ENCODE peak calls at places on chromosomes 4 and X, in four cellular contexts. G, L, H and B are unnamed samples.

GRCh38 chrX:122055979-122056715 is 1008.7 kb downstream of the GLUD2 start:
- DNase-seq in G (no peak), H (no peak), L (no peak), B (no peak)

GRCh38 chrX:20971250-20971649 is 403.0 kb upstream of the CNKSR2 start:
- DNase-seq in G (no peak), H (no peak), L (no peak), B (no peak)

GRCh38 chrX:69016220-69016941 is 148.9 kb downstream of the PJA1 start:
- DNase-seq in L (no peak), H (no peak), G (no peak), B (peak; percentile 45)

GRCh38 chr4:31657859-31658258 is 937.7 kb downstream of the PCDH7 start:
- DNase-seq in G (peak; percentile 13), H (no peak), L (no peak), B (no peak)

GRCh38 chr4:13348216-13348615 is 135.9 kb downstream of the RAB28 start:
- DNase-seq in H (no peak), L (no peak), G (no peak), B (no peak)

GRCh38 chr4:12138478-12138877 is 709.8 kb upstream of the HS3ST1 start:
- DNase-seq in L (no peak), G (no peak), H (no peak), B (no peak)

GRCh38 chr4:26260571-26260970 is 60.2 kb upstream of the RBPJ start:
- DNase-seq in H (no peak), G (no peak), L (no peak), B (no peak)

GRCh38 chr4:19655666-19656065 is 596.0 kb upstream of the SLIT2 start:
- DNase-seq in L (no peak), G (no peak), H (no peak), B (peak; percentile 50)

GRCh38 chr4:122602277-122603142 is 18.4 kb downstream of the IL21 start:
- DNase-seq in L (no peak), G (peak; percentile 54), H (peak; percentile 37), B (peak; percentile 4)

GRCh38 chrX:24341795-24342194 is 18.6 kb upstream of the SUPT20HL1 start:
- DNase-seq in G (peak; percentile 81), L (no peak), H (no peak), B (no peak)

GRCh38 chr4:44629280-44629866 is 22.1 kb downstream of the YIPF7 start:
- DNase-seq in G (peak; percentile 43), L (peak; percentile 12), H (peak; percentile 66), B (peak; percentile 62)

GRCh38 chr4:112213850-112214249 is 17.7 kb upstream of the AP1AR start:
- DNase-seq in L (no peak), H (no peak), G (peak; percentile 90), B (peak; percentile 73)

GRCh38 chr4:144709793-144710525 is 64.0 kb downstream of the HHIP start:
- DNase-seq in H (no peak), G (peak; percentile 66), L (no peak), B (peak; percentile 4)

GRCh38 chr4:14620567-14621138 is 381.6 kb upstream of the CPEB2 start:
- DNase-seq in G (no peak), L (no peak), H (peak; percentile 51), B (no peak)

GRCh38 chr4:153467154-153467896 is 1.2 kb downstream of the TMEM131L start:
- DNase-seq in H (peak; percentile 44), G (no peak), L (peak; percentile 88), B (peak; percentile 83)

GRCh38 chrX:39577206-39577605 is 520.6 kb downstream of the BCOR start:
- DNase-seq in L (no peak), G (no peak), H (no peak), B (no peak)

GRCh38 chr4:98606879-98607278 is 51.5 kb downstream of the TSPAN5 start:
- DNase-seq in L (no peak), G (no peak), H (no peak), B (no peak)

GRCh38 chr4:87916636-87917035 is 58.9 kb upstream of the SPP1 start:
- DNase-seq in L (no peak), G (no peak), H (no peak), B (no peak)

GRCh38 chr4:56930638-56931037 is 22.9 kb downstream of the REST start:
- DNase-seq in H (no peak), L (no peak), G (no peak), B (no peak)

GRCh38 chrX:154698630-154699248 is 45.4 kb upstream of the CTAG2 start:
- DNase-seq in L (no peak), G (no peak), H (no peak), B (no peak)

GRCh38 chrX:137427813-137428212 is 138.1 kb upstream of the ZIC3 start:
- DNase-seq in H (peak; percentile 32), L (no peak), G (no peak), B (peak; percentile 79)

GRCh38 chrX:18227458-18227857 is 6.8 kb upstream of the BEND2 start:
- DNase-seq in H (no peak), L (no peak), G (no peak), B (no peak)

GRCh38 chr4:184288451-184289178 is 70.9 kb upstream of the ENPP6 start:
- DNase-seq in H (no peak), L (peak; percentile 91), G (no peak), B (peak; percentile 54)

GRCh38 chr4:72390409-72390808 is 178.6 kb downstream of the ADAMTS3 start:
- DNase-seq in L (no peak), G (peak; percentile 67), H (no peak), B (peak; percentile 30)

DNA sequence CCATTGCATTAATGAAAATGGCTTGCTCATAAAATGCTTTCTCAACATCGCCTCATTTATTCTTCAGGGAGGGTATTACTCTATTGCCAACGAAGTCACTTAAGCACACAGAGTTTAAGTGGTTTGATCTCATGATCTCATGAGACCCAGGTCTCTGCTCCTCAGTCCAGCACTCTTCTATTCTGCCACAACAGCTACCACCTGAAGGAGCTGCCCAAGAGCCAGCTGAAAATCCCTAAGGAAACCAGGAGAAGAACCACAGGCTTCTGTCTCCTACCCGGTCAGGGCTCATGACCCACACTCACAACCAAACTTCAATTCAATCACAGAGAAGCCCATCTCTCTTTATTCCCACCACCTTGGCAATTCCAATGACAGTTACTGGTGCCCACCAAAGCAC is 85.5 kb upstream of the GPM6B start:
- DNase-seq in H (no peak), G (no peak), L (no peak), B (no peak)
- H3K27ac ChIP-seq in H (no peak overlapping the region), G (no peak overlapping the region), L (no peak overlapping the region), B (no peak overlapping the region)

GRCh38 chr4:145939241-145939640 is 618 bp upstream of the ZNF827 start:
- DNase-seq in G (peak; percentile 26), L (no peak), H (no peak), B (peak; percentile 26)
- H3K4me2 ChIP-seq in G (peak overlapping the region; percentile 75), L (peak overlapping the region; percentile 26), H (peak overlapping the region; percentile 94), B (peak overlapping the region; percentile 87)

GRCh38 chrX:9534686-9535085 is 69.8 kb downstream of the TBL1X start:
- DNase-seq in L (no peak), G (peak; percentile 19), H (peak; percentile 43), B (no peak)
- H3K27ac ChIP-seq in L (no peak overlapping the region), G (no peak overlapping the region), H (peak overlapping the region; percentile 89), B (peak overlapping the region; percentile 77)

DNA sequence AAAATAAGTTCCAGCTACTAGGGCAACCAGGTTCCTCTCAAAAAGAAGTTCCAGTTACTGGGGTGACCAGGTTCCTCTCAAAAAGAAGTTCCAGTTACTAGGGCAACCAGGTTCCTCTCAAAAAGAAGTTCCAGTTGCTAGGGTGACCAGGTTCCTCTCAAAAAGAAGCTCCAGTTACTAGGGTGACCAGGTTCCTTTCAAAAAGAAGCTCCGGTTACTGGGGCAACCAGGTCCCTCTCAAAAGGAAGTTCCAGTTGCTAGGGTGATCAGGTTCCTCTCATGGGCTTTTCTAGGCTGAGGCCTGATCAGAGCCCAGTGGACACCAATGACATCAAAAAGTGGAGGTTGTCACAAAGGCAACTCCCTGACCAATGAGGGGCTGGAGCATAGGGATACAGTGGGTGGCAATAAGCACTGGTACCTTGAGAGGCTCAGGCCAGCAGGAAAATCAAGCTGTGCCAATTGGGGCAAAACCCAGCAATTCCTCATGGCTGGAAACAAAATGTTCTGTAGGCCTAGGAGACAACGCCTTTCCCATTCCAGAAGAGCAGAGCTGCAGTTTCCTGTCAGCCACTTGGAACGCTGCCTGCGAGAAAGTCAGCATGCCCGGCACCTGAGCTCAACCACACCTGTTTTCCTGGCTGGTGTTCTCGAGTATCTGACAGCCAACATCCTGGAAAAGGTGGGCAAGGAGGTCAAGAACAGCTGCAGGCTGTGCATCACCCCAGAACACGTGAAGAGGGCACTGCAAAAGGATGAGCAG is 12.3 kb upstream of the SYTL5 start:
- DNase-seq in H (peak; percentile 70), G (no peak), L (peak; percentile 30), B (no peak)
- H3K4me2 ChIP-seq in H (no peak overlapping the region), G (no peak overlapping the region), L (no peak overlapping the region), B (no peak overlapping the region)

DNA sequence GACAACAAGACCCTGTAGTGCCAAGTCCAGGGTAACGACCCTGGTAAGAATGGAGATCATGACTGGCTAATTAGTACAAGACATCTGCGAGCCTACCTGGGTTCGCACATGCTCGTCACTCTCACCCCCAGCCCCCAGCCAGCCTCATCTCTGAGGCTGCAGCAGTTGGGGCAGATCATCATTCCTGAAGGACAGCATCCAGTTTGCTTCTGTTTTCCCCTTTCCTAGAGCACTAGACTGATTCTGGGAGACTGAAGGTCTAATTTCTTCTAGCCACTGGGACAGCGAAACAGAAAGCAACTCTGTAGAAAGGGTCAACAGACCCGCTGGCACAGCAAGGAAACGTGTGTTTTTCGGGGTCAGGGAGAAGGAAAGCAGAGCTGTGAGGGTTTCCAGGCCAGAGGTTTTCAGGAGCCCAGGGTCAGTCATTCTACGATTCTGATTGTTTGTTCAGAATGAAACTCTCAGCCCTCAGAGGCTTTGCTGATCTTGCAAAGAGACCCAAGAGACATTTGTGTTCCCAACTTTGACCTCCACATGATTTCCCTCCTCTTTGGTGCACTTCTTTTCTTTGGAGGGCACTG is 343.1 kb upstream of the NOCT start:
- DNase-seq in G (no peak), L (peak; percentile 19), H (no peak), B (no peak)
- H3K27ac ChIP-seq in G (no peak overlapping the region), L (no peak overlapping the region), H (no peak overlapping the region), B (no peak overlapping the region)

DNA sequence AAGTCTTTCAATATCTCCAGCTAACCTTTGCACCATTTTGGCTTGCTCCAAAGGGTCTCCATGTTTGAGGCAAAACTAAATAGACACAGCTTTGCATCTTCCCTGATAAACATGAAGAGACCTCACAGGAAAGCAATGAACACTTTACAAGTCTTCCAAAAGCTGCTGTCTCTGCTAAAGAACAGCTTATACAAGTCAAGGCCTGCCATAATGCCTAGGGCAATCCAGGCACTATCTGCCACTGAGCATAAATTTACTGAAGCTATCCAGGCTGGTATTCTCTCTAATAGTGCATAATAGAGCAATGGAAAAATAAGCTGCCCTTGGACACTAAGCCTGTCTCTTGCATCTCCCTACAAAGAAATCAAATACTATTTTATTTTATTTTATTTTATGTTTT is 60.1 kb upstream of the S100G start:
- DNase-seq in H (no peak), L (no peak), G (no peak), B (no peak)
- H3K4me2 ChIP-seq in H (no peak overlapping the region), L (no peak overlapping the region), G (no peak overlapping the region), B (no peak overlapping the region)